ENCODE peak calls at places on chromosomes 6 and 20, in eight cellular contexts. K is IMR-90; E is tibial nerve; F is stomach; S is psoas muscle; J is neural progenitor cell; L is CD8-positive, alpha-beta memory T cell; W is ovary. R is an unnamed sample. For H3K4me1, the result is how much of the 10 kb centered on the place peaks cover.

GRCh38 chr6:148745926-148746325 is 904 bp upstream of the UST start:
- DNase-seq in K (no peak), E (no peak), F (no peak), S (no peak), J (no peak), L (no peak), W (no peak), R (no peak)

GRCh38 chr20:15278041-15278440 is 940.6 kb upstream of the FLRT3 start:
- DNase-seq in K (no peak), E (no peak), F (no peak), S (no peak), J (no peak), L (no peak), W (no peak), R (no peak)

GRCh38 chr6:72669324-72669723 is 47.5 kb downstream of the KCNQ5 start:
- DNase-seq in K (no peak), E (no peak), F (no peak), S (no peak), J (no peak), L (peak), W (no peak), R (no peak)

GRCh38 chr6:69179681-69180080 is 544.6 kb downstream of the ADGRB3 start:
- DNase-seq in K (no peak), E (no peak), F (no peak), S (no peak), J (no peak), L (no peak), W (no peak), R (no peak)

GRCh38 chr6:92756912-92757311 is 662.4 kb downstream of the EPHA7 start:
- DNase-seq in K (peak), E (no peak), F (no peak), S (no peak), J (no peak), L (no peak), W (no peak), R (no peak)

GRCh38 chr6:55955684-55956083 is 80.3 kb upstream of the BMP5 start:
- DNase-seq in K (no peak), E (no peak), F (no peak), S (no peak), J (no peak), L (no peak), W (no peak), R (no peak)

GRCh38 chr6:32393660-32394420 is 13.1 kb downstream of the BTNL2 start:
- DNase-seq in K (no peak), E (no peak), F (no peak), S (no peak), J (no peak), L (no peak), W (no peak), R (no peak)

GRCh38 chr6:43268348-43268685 is 25.0 kb downstream of the TTBK1 start:
- DNase-seq in K (no peak), E (no peak), F (no peak), S (no peak), J (no peak), L (no peak), W (no peak), R (no peak)

GRCh38 chr6:149234051-149234962 is 83.2 kb upstream of the TAB2 start:
- DNase-seq in K (peak), E (no peak), F (no peak), S (no peak), J (no peak), L (peak), W (no peak), R (no peak)

GRCh38 chr6:149026530-149026942 is 279.7 kb downstream of the UST start:
- DNase-seq in K (peak), E (no peak), F (no peak), S (no peak), J (peak), L (no peak), W (no peak), R (no peak)

GRCh38 chr20:32451682-32452461 is 93.7 kb downstream of the ASXL1 start:
- DNase-seq in K (no peak), E (no peak), F (no peak), S (no peak), J (no peak), L (no peak), W (no peak), R (no peak)

GRCh38 chr20:38156888-38157634 is 8.0 kb downstream of the TGM2 start:
- DNase-seq in K (peak), E (no peak), F (no peak), S (peak), J (no peak), L (no peak), W (peak), R (no peak)

GRCh38 chr6:15107644-15108382 is 138.1 kb upstream of the JARID2 start:
- DNase-seq in K (no peak), E (no peak), F (no peak), S (no peak), J (no peak), L (no peak), W (no peak), R (no peak)

GRCh38 chr6:24865161-24865560 is 66.4 kb upstream of the ARMH2 start:
- DNase-seq in K (no peak), E (no peak), F (no peak), S (no peak), J (no peak), L (no peak), W (no peak), R (no peak)

GRCh38 chr6:938271-939046 is 245.5 kb upstream of the EXOC2 start:
- DNase-seq in K (no peak), E (no peak), F (no peak), S (no peak), J (no peak), L (no peak), W (no peak), R (no peak)

GRCh38 chr20:1818247-1818840 is 76.9 kb upstream of the SIRPA start:
- DNase-seq in K (no peak), E (no peak), F (no peak), S (no peak), J (no peak), L (no peak), W (no peak), R (no peak)
- H3K4me1 ChIP-seq in K (under half), E (under half), F (under half), S (under half), J (under half), L (under half), W (under half), R (under half)

GRCh38 chr6:90156861-90157260 is 139.8 kb downstream of the BACH2 start:
- DNase-seq in K (no peak), E (no peak), F (no peak), S (no peak), J (no peak), L (peak), W (no peak), R (no peak)
- H3K4me1 ChIP-seq in K (under half), E (under half), F (under half), S (under half), J (under half), L (half or more), W (under half), R (under half)

DNA sequence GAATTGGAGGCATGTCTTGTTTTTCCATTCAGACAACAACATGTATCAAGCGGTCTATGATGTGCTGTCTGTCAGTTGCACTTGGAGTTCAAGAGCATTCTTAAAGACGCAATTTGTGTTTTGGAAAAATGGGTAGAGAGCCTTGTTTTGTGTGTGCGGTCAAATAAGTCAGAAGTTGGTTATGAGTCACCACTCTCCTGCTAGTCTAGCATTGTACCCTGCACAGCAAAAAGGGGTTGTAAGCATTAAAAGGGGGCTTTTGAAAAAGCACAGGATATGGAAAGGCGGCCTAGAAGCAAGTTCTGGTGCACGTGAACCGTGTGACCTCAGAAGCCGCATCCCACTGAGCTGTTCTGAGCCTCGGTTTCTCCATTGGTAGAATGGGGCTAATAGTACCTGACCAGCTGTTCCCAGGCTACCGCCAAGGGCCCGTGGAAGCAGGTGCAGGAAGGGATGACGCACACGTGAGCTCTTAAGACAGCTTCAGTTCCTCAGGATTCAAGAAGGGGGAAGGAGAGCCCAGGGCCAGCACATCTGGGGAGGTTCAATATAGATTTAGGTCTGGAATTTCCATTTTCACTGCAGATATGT is 61.6 kb upstream of the SNX9 start:
- DNase-seq in K (peak), E (no peak), F (no peak), S (no peak), J (no peak), L (peak), W (no peak), R (peak)
- H3K4me1 ChIP-seq in K (under half), E (under half), F (half or more), S (under half), J (under half), L (half or more), W (under half), R (under half)

DNA sequence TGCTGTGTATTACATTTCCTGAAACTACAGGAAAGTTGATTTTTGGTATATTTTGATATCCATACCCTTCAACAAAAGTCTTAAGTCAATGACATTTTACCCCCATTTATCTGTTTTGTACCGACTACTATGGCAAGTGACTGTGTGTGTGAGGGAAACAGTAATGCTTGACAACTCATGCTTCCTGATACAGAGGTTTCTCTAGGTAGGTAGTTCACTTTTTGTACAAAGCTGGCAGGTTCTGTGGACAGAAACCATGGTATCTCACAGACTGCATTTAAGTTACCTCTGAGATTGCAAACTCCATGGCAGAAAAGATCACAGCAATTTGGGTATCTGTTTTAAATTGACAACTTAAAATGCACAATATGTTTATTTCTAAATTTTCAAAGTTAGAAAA is 28.8 kb downstream of the FARS2 start:
- DNase-seq in K (no peak), E (no peak), F (no peak), S (no peak), J (no peak), L (no peak), W (no peak), R (no peak)
- H3K4me1 ChIP-seq in K (under half), E (under half), F (under half), S (under half), J (under half), L (under half), W (under half), R (under half)

DNA sequence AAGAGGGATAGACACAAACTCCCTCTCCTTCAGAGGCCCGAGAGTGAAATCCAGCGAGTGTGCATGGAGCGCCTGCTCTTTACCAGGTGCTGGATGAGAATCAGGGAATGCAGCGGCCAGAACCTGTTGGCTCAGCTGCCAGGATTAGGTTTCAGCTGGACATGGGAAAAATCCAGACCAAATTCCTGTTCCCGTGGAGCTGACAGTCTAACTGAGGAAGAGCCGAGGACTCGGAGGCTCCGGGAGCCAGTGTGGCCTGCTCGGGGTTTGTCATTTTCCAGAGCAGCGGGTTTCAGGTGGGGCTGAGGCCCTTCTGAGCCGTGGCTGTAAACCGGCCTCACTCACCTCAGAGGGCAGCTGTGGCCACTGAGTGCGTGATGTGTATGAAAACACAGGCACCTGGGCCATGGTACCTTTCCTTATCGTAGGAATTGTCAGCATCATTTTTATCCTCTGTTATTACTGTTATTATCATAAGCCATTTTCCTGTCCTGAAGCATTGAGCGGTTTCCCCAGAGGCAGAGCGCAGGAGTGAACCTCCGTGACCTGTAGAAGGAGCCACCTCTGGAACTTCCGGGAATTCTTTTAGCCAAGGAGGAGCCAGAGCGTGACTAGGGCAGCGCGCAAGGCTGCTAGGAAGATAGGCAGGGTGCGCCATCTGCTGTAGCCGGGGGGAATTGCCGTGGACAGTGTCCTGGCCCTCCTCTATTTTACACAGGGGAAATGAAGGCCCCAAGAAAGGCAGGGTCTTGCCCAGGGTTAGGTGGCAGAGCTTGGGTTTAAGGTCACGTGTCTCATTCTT is 27.3 kb downstream of the PKIG start:
- DNase-seq in K (peak), E (peak), F (peak), S (peak), J (peak), L (peak), W (peak), R (peak)
- H3K4me1 ChIP-seq in K (under half), E (under half), F (under half), S (under half), J (under half), L (under half), W (under half), R (under half)

DNA sequence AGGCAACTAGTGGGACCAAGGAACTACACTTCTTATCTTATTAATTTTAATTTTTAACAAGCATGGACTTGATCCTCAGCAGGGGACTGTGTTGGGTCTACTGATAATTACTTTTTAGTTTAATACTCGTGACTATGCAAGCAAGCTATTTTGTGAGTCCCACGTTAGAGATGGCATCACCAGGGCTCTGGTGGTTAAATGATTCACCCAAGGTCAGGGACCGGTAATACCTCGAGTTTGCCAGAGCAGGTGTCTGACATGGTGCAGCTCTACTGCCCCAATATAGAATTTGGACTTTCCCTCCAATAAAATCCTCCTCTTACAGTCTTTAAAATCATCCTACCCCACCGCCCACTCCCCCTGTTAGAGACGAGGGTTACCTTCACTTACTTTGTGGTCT is 98.6 kb upstream of the RIN2 start:
- DNase-seq in K (no peak), E (no peak), F (no peak), S (no peak), J (no peak), L (no peak), W (no peak), R (no peak)
- H3K4me1 ChIP-seq in K (under half), E (under half), F (under half), S (under half), J (under half), L (under half), W (under half), R (under half)

DNA sequence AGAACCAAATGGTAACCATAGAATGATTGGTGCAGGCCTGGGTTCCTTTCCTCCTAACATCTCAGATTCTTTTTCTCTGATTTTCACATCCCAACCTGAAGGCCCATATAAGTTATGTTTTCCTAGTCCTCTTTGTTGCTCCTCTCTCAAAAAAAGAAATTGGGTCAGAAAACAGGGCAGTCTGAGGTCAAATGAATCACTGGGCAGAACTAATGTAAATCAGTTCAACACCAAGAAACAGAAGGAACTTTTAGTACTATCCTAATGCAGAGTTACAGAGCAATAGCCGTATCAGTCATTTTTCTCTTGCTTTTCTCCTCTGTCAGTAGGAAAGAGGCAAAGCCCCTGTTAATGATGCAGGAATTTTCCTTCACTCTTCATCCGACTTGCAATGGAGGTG is 11.0 kb upstream of the TPD52L1 start:
- DNase-seq in K (peak), E (no peak), F (no peak), S (no peak), J (no peak), L (no peak), W (no peak), R (no peak)
- H3K4me1 ChIP-seq in K (under half), E (under half), F (under half), S (under half), J (under half), L (under half), W (under half), R (under half)

DNA sequence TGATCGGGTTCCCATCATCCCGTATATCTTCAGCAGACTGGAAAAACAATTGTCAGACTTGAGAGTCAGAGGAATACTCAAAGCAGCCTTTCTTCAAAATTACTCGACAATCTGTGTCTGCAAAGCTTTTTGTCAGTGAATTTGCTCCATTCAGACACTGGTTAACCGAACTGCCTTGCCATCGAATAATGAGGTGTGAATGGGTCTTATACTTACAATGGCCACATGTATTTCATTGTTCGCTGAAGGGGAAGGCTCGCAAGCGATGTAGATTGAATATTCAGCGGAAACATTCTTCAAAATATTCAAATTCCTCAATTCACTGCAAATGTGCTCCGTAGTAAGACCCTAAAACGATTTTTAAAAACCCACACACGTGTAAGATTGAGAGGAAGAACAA is 32.9 kb downstream of the JAG1 start:
- DNase-seq in K (no peak), E (no peak), F (no peak), S (no peak), J (no peak), L (no peak), W (no peak), R (no peak)
- H3K4me1 ChIP-seq in K (under half), E (under half), F (half or more), S (under half), J (half or more), L (under half), W (under half), R (under half)

R was measured in effector memory CD4-positive, alpha-beta T cell.